ENCODE peak calls at places on chromosomes 11 and 22, in six cellular contexts. B is HCT116, G is SK-N-SH, Z is H1, A is GM12878, C is K562. J is an unnamed sample.

GRCh38 chr11:66069715-66070603 is at the start of gene PACS1:
- DNase-seq in C (peak), Z (peak), G (peak), A (no peak), B (no peak), J (peak)

GRCh38 chr11:67488155-67488480 is 5.3 kb downstream of the AIP start:
- DNase-seq in B (no peak), C (no peak), Z (no peak), G (no peak), A (no peak), J (no peak)

GRCh38 chr11:3683039-3683438 is 11.9 kb upstream of the CHRNA10 start:
- DNase-seq in Z (no peak), B (no peak), G (no peak), A (no peak), C (no peak), J (no peak)

GRCh38 chr11:109946322-109946846 is 146.8 kb upstream of the ZC3H12C start:
- DNase-seq in C (peak), B (peak), A (peak), Z (peak), G (peak), J (peak)

GRCh38 chr22:38879961-38880360 is 7.9 kb upstream of the CBX6 start:
- DNase-seq in B (no peak), C (no peak), Z (no peak), G (no peak), A (no peak), J (no peak)

GRCh38 chr11:106524446-106524845 is 447.0 kb downstream of the AASDHPPT start:
- DNase-seq in B (no peak), G (no peak), A (no peak), C (no peak), Z (no peak), J (no peak)

GRCh38 chr11:88594274-88594950 is 256.9 kb upstream of the CTSC start:
- DNase-seq in G (no peak), A (no peak), C (no peak), B (no peak), Z (no peak), J (no peak)

GRCh38 chr11:11584446-11584810 is 37.4 kb downstream of the GALNT18 start:
- DNase-seq in A (no peak), Z (no peak), B (peak), G (no peak), C (no peak), J (no peak)

GRCh38 chr11:122706689-122707088 is 51.2 kb downstream of the UBASH3B start:
- DNase-seq in Z (no peak), B (no peak), C (no peak), A (no peak), G (no peak), J (no peak)

GRCh38 chr11:58923300-58923788 is 15.9 kb upstream of the GLYATL1 start:
- DNase-seq in A (no peak), G (peak), B (peak), Z (no peak), C (peak), J (peak)
- TF ChIP-seq JUND in A (no peak), G (no peak), B (peak), Z (no peak), C (no peak), J (no peak)

GRCh38 chr11:32232516-32232915 is 141.6 kb downstream of the RCN1 start:
- DNase-seq in B (no peak), A (no peak), G (no peak), C (no peak), Z (no peak), J (no peak)

GRCh38 chr11:32229566-32230240 is 138.8 kb downstream of the RCN1 start:
- DNase-seq in C (no peak), A (no peak), B (no peak), G (no peak), Z (no peak), J (no peak)

GRCh38 chr11:32233928-32234327 is 143.1 kb downstream of the RCN1 start:
- DNase-seq in Z (no peak), C (no peak), G (no peak), A (no peak), B (no peak), J (no peak)

GRCh38 chr11:32233276-32233675 is 142.4 kb downstream of the RCN1 start:
- DNase-seq in C (no peak), A (no peak), Z (no peak), G (no peak), B (no peak), J (no peak)

GRCh38 chr11:32231909-32232493 is 141.1 kb downstream of the RCN1 start:
- DNase-seq in Z (peak), A (no peak), C (no peak), B (peak), G (peak), J (peak)
- TF ChIP-seq JUND in Z (no peak), A (no peak), C (no peak), B (no peak), G (no peak), J (no peak)

GRCh38 chr11:73308003-73308962 is at the start of gene ARHGEF17:
- DNase-seq in G (peak), B (peak), A (no peak), Z (no peak), C (peak), J (peak)
- TF ChIP-seq JUND in G (no peak), B (no peak), A (no peak), Z (no peak), C (no peak), J (no peak)

GRCh38 chr11:1482581-1483444 is 3.8 kb downstream of the MOB2 start:
- DNase-seq in C (no peak), A (no peak), B (no peak), Z (no peak), G (no peak), J (no peak)
- TF ChIP-seq JUND in C (no peak), A (no peak), B (no peak), Z (no peak), G (no peak), J (no peak)

J was measured in T47D.